ENCODE peak calls at places on chromosomes 13 and 19, in five cellular contexts. Y, F, J, V and M are unnamed samples.

GRCh38 chr19:19406878-19407639 is 1.6 kb downstream of the GATAD2A start:
- DNase-seq in Y (peak), F (peak), J (no peak), V (no peak), M (peak)

GRCh38 chr13:87123987-87124784 is 547.0 kb upstream of the SLITRK5 start:
- DNase-seq in Y (peak), F (peak), J (no peak), V (no peak), M (no peak)

GRCh38 chr19:12790628-12791344 is 500 bp upstream of the JUNB start:
- DNase-seq in Y (peak), F (no peak), J (no peak), V (no peak), M (no peak)

GRCh38 chr13:71513414-71514063 is 353.5 kb downstream of the DACH1 start:
- DNase-seq in Y (no peak), F (no peak), J (no peak), V (no peak), M (peak)

GRCh38 chr19:14496849-14497346 is 971 bp upstream of the GIPC1 start:
- DNase-seq in Y (no peak), F (no peak), J (no peak), V (no peak), M (no peak)

GRCh38 chr13:110637747-110638146 is 22.4 kb downstream of the NAXD start:
- DNase-seq in Y (no peak), F (no peak), J (no peak), V (no peak), M (no peak)

GRCh38 chr19:45901432-45901903 is 945 bp downstream of the MYPOP start:
- DNase-seq in Y (peak), F (peak), J (no peak), V (peak), M (no peak)

GRCh38 chr19:4969772-4970531 is 1.0 kb downstream of the KDM4B start:
- DNase-seq in Y (peak), F (peak), J (no peak), V (no peak), M (peak)

GRCh38 chr19:11168568-11168967 is 13.0 kb upstream of the SPC24 start:
- DNase-seq in Y (peak), F (peak), J (no peak), V (no peak), M (no peak)

GRCh38 chr19:46828484-46828883 is 22.2 kb downstream of the AP2S1 start:
- DNase-seq in Y (peak), F (peak), J (no peak), V (no peak), M (no peak)

GRCh38 chr13:91247768-91248167 is 99.7 kb upstream of the MIR17HG start:
- DNase-seq in Y (no peak), F (no peak), J (no peak), V (no peak), M (no peak)

GRCh38 chr13:51925865-51926527 is 64.2 kb downstream of the CCDC70 start:
- DNase-seq in Y (no peak), F (no peak), J (no peak), V (no peak), M (no peak)

GRCh38 chr19:2912306-2912705 is 11.6 kb downstream of the ZNF57 start:
- DNase-seq in Y (no peak), F (no peak), J (no peak), V (no peak), M (no peak)

GRCh38 chr13:36366023-36366422 is 19.8 kb upstream of the SPART start:
- DNase-seq in Y (no peak), F (no peak), J (no peak), V (no peak), M (no peak)

GRCh38 chr13:110555601-110556223 is 5.8 kb downstream of the RAB20 start:
- DNase-seq in Y (no peak), F (no peak), J (no peak), V (peak), M (peak)

GRCh38 chr19:4803736-4804695 is 12.5 kb downstream of the FEM1A start:
- DNase-seq in Y (peak), F (peak), J (peak), V (no peak), M (no peak)

GRCh38 chr13:82088781-82089180 is 1747.9 kb upstream of the SPRY2 start:
- DNase-seq in Y (peak), F (no peak), J (no peak), V (no peak), M (no peak)

GRCh38 chr19:55146648-55147218 is 2.3 kb downstream of the TNNT1 start:
- DNase-seq in Y (peak), F (no peak), J (no peak), V (no peak), M (no peak)

GRCh38 chr13:34833562-34834182 is 108.4 kb upstream of the NBEA start:
- DNase-seq in Y (peak), F (no peak), J (no peak), V (no peak), M (no peak)

GRCh38 chr13:45522571-45522970 is 57.8 kb downstream of the COG3 start:
- DNase-seq in Y (peak), F (peak), J (no peak), V (no peak), M (no peak)

GRCh38 chr19:15815306-15815705 is at the start of gene OR10H1:
- DNase-seq in Y (no peak), F (no peak), J (no peak), V (peak), M (no peak)

GRCh38 chr13:74465279-74465678 is 331.1 kb upstream of the KLF12 start:
- DNase-seq in Y (no peak), F (no peak), J (no peak), V (no peak), M (no peak)